ENCODE peak calls at places on chromosomes 5 and 9, in four cellular contexts. T is H1, O is AG04450, P is A549. Z is an unnamed sample.

GRCh38 chr9:34662544-34663295 is at the start of gene CCL27:
- DNase-seq in T (no peak), O (no peak), P (no peak), Z (no peak)

GRCh38 chr5:81021951-81022687 is 62.0 kb downstream of the RASGRF2 start:
- DNase-seq in T (no peak), O (no peak), P (no peak), Z (no peak)

GRCh38 chr9:98552306-98552705 is 156.4 kb downstream of the GABBR2 start:
- DNase-seq in T (no peak), O (no peak), P (no peak), Z (peak)

GRCh38 chr9:135479469-135480052 is at the start of gene PPP1R26:
- DNase-seq in T (no peak), O (no peak), P (no peak), Z (no peak)

GRCh38 chr9:110316255-110316921 is 21.3 kb downstream of the TXNDC8 start:
- DNase-seq in T (no peak), O (no peak), P (no peak), Z (peak)

GRCh38 chr5:52997424-52997823 is 8.3 kb downstream of the ITGA2 start:
- DNase-seq in T (no peak), O (no peak), P (peak), Z (no peak)

GRCh38 chr5:112973036-112973435 is 3.6 kb upstream of the DCP2 start:
- DNase-seq in T (no peak), O (no peak), P (no peak), Z (no peak)

GRCh38 chr5:99032234-99033013 is 103.6 kb upstream of the CHD1 start:
- DNase-seq in T (no peak), O (peak), P (peak), Z (peak)

GRCh38 chr5:124544366-124545055 is 201.9 kb downstream of the ZNF608 start:
- DNase-seq in T (no peak), O (no peak), P (no peak), Z (peak)

GRCh38 chr5:94196959-94197358 is 421.4 kb downstream of the KIAA0825 start:
- DNase-seq in T (no peak), O (no peak), P (no peak), Z (peak)

GRCh38 chr9:131728961-131729360 is 10.9 kb downstream of the RAPGEF1 start:
- DNase-seq in T (no peak), O (no peak), P (no peak), Z (no peak)

GRCh38 chr9:2260401-2261306 is 245.5 kb downstream of the SMARCA2 start:
- DNase-seq in T (no peak), O (no peak), P (peak), Z (peak)

GRCh38 chr5:58235279-58235678 is 224.6 kb downstream of the PLK2 start:
- DNase-seq in T (no peak), O (no peak), P (peak), Z (no peak)

GRCh38 chr5:54570923-54571322 is 53.4 kb downstream of the SNX18 start:
- DNase-seq in T (no peak), O (no peak), P (no peak), Z (peak)

GRCh38 chr5:1014781-1015221 is 6.2 kb downstream of the NKD2 start:
- DNase-seq in T (no peak), O (no peak), P (no peak), Z (no peak)

GRCh38 chr5:1462358-1462757 is 17.1 kb upstream of the SLC6A3 start:
- DNase-seq in T (no peak), O (no peak), P (no peak), Z (no peak)

GRCh38 chr5:1199340-1199648 is 2.1 kb upstream of the SLC6A19 start:
- DNase-seq in T (no peak), O (no peak), P (no peak), Z (no peak)

GRCh38 chr5:4511996-4512656 is 628.0 kb upstream of the ADAMTS16 start:
- DNase-seq in T (peak), O (no peak), P (peak), Z (peak)
- TF ChIP-seq CTCF in T (peak), O (no peak), P (peak), Z (no peak)

DNA sequence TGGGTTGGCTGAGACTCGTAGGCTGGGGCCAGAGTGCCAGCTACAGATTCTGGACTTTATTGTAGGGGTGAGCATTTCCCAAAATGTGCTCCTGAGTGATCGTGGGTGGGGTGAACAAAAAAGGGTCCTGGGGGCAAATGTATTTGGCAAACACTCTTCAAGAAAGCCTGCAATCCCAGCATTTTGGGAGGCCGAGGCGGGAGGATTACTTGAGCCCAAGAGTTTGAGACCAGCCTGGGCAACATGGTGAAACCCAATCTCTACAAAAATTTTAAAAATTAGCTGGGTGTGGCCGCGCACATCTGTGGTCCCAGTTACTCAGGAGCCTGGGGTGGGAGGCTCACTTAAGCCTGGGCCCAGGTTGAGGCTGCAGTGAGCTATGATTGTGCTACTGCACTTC is 55.5 kb upstream of the CDKN2AIPNL start:
- DNase-seq in T (no peak), O (no peak), P (no peak), Z (no peak)
- H3K27ac ChIP-seq in T (peak), O (peak), P (peak), Z (no peak)

GRCh38 chr9:8071445-8071798 is 271.8 kb upstream of the DMAC1 start:
- DNase-seq in T (no peak), O (no peak), P (no peak), Z (no peak)

GRCh38 chr9:8074645-8075044 is 275.1 kb upstream of the DMAC1 start:
- DNase-seq in T (no peak), O (no peak), P (no peak), Z (no peak)

DNA sequence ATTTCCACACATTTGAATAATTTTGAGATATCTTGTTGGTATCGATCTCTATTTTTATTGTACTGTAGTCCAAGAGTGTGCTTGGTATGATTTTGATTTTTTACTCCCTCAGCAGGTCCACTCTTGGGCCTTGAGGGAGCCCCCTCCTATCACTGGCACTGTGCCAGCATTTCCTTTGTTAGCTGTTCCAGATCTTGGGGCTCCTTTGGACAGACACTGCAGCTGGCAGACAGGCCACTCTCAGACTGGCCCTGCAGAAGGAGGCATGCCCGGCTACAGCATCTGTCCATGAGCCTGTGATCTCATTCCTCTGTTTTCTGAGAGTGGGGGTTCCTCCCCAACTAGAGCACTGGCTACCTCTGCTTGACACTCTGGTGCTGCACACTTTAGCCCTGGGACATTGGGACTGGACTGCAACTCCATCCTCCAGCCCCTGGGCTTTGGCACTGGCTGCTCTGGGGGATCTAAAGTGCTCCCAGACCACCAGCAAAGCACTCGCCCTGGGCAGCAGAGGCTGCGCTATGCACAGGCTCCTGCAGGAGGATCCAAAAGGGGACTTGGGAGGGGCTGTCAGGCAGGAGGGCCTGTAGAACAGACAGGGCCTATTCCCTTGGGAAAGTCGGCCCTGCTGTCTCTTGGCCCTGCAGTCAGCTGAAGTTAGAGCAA is 271.3 kb upstream of the DMAC1 start:
- DNase-seq in T (no peak), O (no peak), P (no peak), Z (no peak)
- TF ChIP-seq CTCF in T (no peak), O (no peak), P (no peak), Z (no peak)

GRCh38 chr9:76181020-76181641 is 213.1 kb downstream of the RFK start:
- DNase-seq in T (no peak), O (no peak), P (peak), Z (peak)
- H3K27ac ChIP-seq in T (no peak), O (peak), P (no peak), Z (peak)

GRCh38 chr5:6583049-6583880 is 49.6 kb downstream of the NSUN2 start:
- DNase-seq in T (no peak), O (no peak), P (peak), Z (peak)
- TF ChIP-seq CTCF in T (peak), O (peak), P (peak), Z (no peak)

Z was measured in fibroblast of lung.